ENCODE peak calls at places on chromosomes 12 and 14, in ten cellular contexts. One of them, this sample, is unnamed.

GRCh38 chr12:68800294-68800693 is 7.7 kb upstream of the MDM2 start:
- DNase-seq in GM23248: no peak
- DNase-seq in OCI-LY7: no peak
- DNase-seq in hepatocyte: no peak
- DNase-seq in neuronal stem cell: no peak
- DNase-seq in H9: no peak
- DNase-seq in A549: no peak
- DNase-seq in SK-N-SH: no peak
- DNase-seq in IMR-90: no peak
- DNase-seq in HCT116: no peak
- DNase-seq in this sample: peak; percentile 21

GRCh38 chr12:52708010-52708409 is 4.7 kb upstream of the KRT77 start:
- DNase-seq in GM23248: no peak
- DNase-seq in OCI-LY7: no peak
- DNase-seq in hepatocyte: no peak
- DNase-seq in neuronal stem cell: no peak
- DNase-seq in H9: no peak
- DNase-seq in A549: no peak
- DNase-seq in SK-N-SH: no peak
- DNase-seq in IMR-90: no peak
- DNase-seq in HCT116: no peak
- DNase-seq in this sample: no peak

GRCh38 chr14:34450958-34451357 is 11.1 kb downstream of the SPTSSA start:
- DNase-seq in GM23248: no peak
- DNase-seq in OCI-LY7: no peak
- DNase-seq in hepatocyte: no peak
- DNase-seq in neuronal stem cell: no peak
- DNase-seq in H9: no peak
- DNase-seq in A549: no peak
- DNase-seq in SK-N-SH: no peak
- DNase-seq in IMR-90: no peak
- DNase-seq in HCT116: no peak
- DNase-seq in this sample: no peak

GRCh38 chr12:52956987-52957386 is 8.1 kb downstream of the KRT18 start:
- DNase-seq in GM23248: no peak
- DNase-seq in OCI-LY7: peak; percentile 68
- DNase-seq in hepatocyte: no peak
- DNase-seq in neuronal stem cell: no peak
- DNase-seq in H9: no peak
- DNase-seq in A549: peak; percentile 69
- DNase-seq in SK-N-SH: no peak
- DNase-seq in IMR-90: peak; percentile 70
- DNase-seq in HCT116: no peak
- DNase-seq in this sample: no peak

GRCh38 chr12:69225251-69225910 is 14.0 kb upstream of the CPSF6 start:
- DNase-seq in GM23248: no peak
- DNase-seq in OCI-LY7: no peak
- DNase-seq in hepatocyte: no peak
- DNase-seq in neuronal stem cell: no peak
- DNase-seq in H9: no peak
- DNase-seq in A549: no peak
- DNase-seq in SK-N-SH: no peak
- DNase-seq in IMR-90: no peak
- DNase-seq in HCT116: no peak
- DNase-seq in this sample: no peak

GRCh38 chr14:24196071-24197061 is 1.1 kb upstream of the TM9SF1 start:
- DNase-seq in GM23248: peak; percentile 58
- DNase-seq in OCI-LY7: peak; percentile 71
- DNase-seq in hepatocyte: no peak
- DNase-seq in neuronal stem cell: no peak
- DNase-seq in H9: no peak
- DNase-seq in A549: peak; percentile 27
- DNase-seq in SK-N-SH: no peak
- DNase-seq in IMR-90: peak; percentile 22
- DNase-seq in HCT116: no peak
- DNase-seq in this sample: peak; percentile 81

GRCh38 chr12:51368640-51369517 is 22.3 kb downstream of the GALNT6 start:
- DNase-seq in GM23248: no peak
- DNase-seq in OCI-LY7: peak; percentile 95
- DNase-seq in hepatocyte: no peak
- DNase-seq in neuronal stem cell: no peak
- DNase-seq in H9: peak; percentile 82
- DNase-seq in A549: no peak
- DNase-seq in SK-N-SH: no peak
- DNase-seq in IMR-90: peak; percentile 60
- DNase-seq in HCT116: no peak
- DNase-seq in this sample: peak; percentile 47

GRCh38 chr14:72000907-72001306 is 68.7 kb downstream of the RGS6 start:
- DNase-seq in GM23248: no peak
- DNase-seq in OCI-LY7: no peak
- DNase-seq in hepatocyte: no peak
- DNase-seq in neuronal stem cell: no peak
- DNase-seq in H9: no peak
- DNase-seq in A549: no peak
- DNase-seq in SK-N-SH: no peak
- DNase-seq in IMR-90: no peak
- DNase-seq in HCT116: no peak
- DNase-seq in this sample: no peak

GRCh38 chr14:50801706-50802105 is 29.3 kb downstream of the NIN start:
- DNase-seq in GM23248: peak; percentile 76
- DNase-seq in OCI-LY7: no peak
- DNase-seq in hepatocyte: no peak
- DNase-seq in neuronal stem cell: no peak
- DNase-seq in H9: no peak
- DNase-seq in A549: no peak
- DNase-seq in SK-N-SH: no peak
- DNase-seq in IMR-90: peak; percentile 73
- DNase-seq in HCT116: no peak
- DNase-seq in this sample: no peak

GRCh38 chr14:41899416-41899815 is 292.7 kb downstream of the LRFN5 start:
- DNase-seq in GM23248: peak; percentile 31
- DNase-seq in OCI-LY7: no peak
- DNase-seq in hepatocyte: no peak
- DNase-seq in neuronal stem cell: no peak
- DNase-seq in H9: no peak
- DNase-seq in A549: no peak
- DNase-seq in SK-N-SH: no peak
- DNase-seq in IMR-90: peak; percentile 3
- DNase-seq in HCT116: no peak
- DNase-seq in this sample: no peak

GRCh38 chr12:20624718-20625117 is 70.4 kb upstream of the SLCO1C1 start:
- DNase-seq in GM23248: peak; percentile 37
- DNase-seq in OCI-LY7: no peak
- DNase-seq in hepatocyte: peak; percentile 33
- DNase-seq in neuronal stem cell: peak; percentile 18
- DNase-seq in H9: peak; percentile 67
- DNase-seq in A549: peak; percentile 79
- DNase-seq in SK-N-SH: peak; percentile 19
- DNase-seq in IMR-90: peak; percentile 30
- DNase-seq in HCT116: peak; percentile 40
- DNase-seq in this sample: no peak

GRCh38 chr14:37697489-37698121 is 102.2 kb downstream of the TTC6 start:
- DNase-seq in GM23248: peak; percentile 67
- DNase-seq in OCI-LY7: no peak
- DNase-seq in hepatocyte: peak; percentile 44
- DNase-seq in neuronal stem cell: no peak
- DNase-seq in H9: no peak
- DNase-seq in A549: peak; percentile 45
- DNase-seq in SK-N-SH: no peak
- DNase-seq in IMR-90: peak; percentile 80
- DNase-seq in HCT116: no peak
- DNase-seq in this sample: no peak

GRCh38 chr12:116563262-116563661 is 4.1 kb downstream of the MAP1LC3B2 start:
- DNase-seq in GM23248: no peak
- DNase-seq in OCI-LY7: no peak
- DNase-seq in hepatocyte: no peak
- DNase-seq in neuronal stem cell: no peak
- DNase-seq in H9: no peak
- DNase-seq in A549: no peak
- DNase-seq in SK-N-SH: no peak
- DNase-seq in IMR-90: no peak
- DNase-seq in HCT116: no peak
- DNase-seq in this sample: no peak

GRCh38 chr12:98725481-98726247 is 80.6 kb downstream of the APAF1 start:
- DNase-seq in GM23248: peak; percentile 84
- DNase-seq in OCI-LY7: peak; percentile 56
- DNase-seq in hepatocyte: peak; percentile 73
- DNase-seq in neuronal stem cell: peak; percentile 38
- DNase-seq in H9: peak; percentile 59
- DNase-seq in A549: peak; percentile 19
- DNase-seq in SK-N-SH: peak; percentile 46
- DNase-seq in IMR-90: peak; percentile 80
- DNase-seq in HCT116: peak; percentile 21
- DNase-seq in this sample: peak; percentile 64

DNA sequence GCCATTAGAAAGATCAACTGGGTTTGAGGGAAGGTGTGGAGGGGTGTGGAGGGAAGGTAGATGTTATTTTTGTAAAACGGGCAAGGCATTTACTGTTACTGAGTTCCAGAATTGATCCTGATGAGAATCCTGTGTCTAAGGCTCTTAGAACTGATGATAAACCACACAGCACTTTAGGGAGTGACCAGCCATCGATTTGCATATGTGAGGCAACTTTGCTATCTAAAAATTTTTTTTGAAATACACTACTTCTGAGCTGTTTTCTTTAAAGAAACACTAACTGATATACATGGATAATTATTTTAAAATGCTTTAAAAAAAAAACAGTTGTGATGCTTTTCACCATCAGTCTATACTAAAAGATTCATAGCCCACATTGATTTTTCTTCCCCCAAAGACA is 266.0 kb downstream of the EFCAB11 start:
- DNase-seq in GM23248: no peak
- DNase-seq in OCI-LY7: no peak
- DNase-seq in hepatocyte: no peak
- DNase-seq in neuronal stem cell: no peak
- DNase-seq in H9: no peak
- DNase-seq in A549: no peak
- DNase-seq in SK-N-SH: no peak
- DNase-seq in IMR-90: peak; percentile 22
- DNase-seq in HCT116: no peak
- DNase-seq in this sample: no peak
- H3K4me1 ChIP-seq in GM23248: no peaks in the 10 kb centered on the region
- H3K4me1 ChIP-seq in OCI-LY7: no peaks in the 10 kb centered on the region
- H3K4me1 ChIP-seq in hepatocyte: no peaks in the 10 kb centered on the region
- H3K4me1 ChIP-seq in neuronal stem cell: no peaks in the 10 kb centered on the region
- H3K4me1 ChIP-seq in H9: no peaks in the 10 kb centered on the region
- H3K4me1 ChIP-seq in A549: no peaks in the 10 kb centered on the region
- H3K4me1 ChIP-seq in SK-N-SH: no peaks in the 10 kb centered on the region
- H3K4me1 ChIP-seq in IMR-90: no peaks in the 10 kb centered on the region
- H3K4me1 ChIP-seq in HCT116: no peaks in the 10 kb centered on the region
- H3K4me1 ChIP-seq in this sample: no peaks in the 10 kb centered on the region

GRCh38 chr12:132908145-132909029 is 21.0 kb upstream of the CHFR start:
- DNase-seq in GM23248: peak; percentile 99
- DNase-seq in OCI-LY7: peak; percentile 98
- DNase-seq in hepatocyte: peak; percentile 95
- DNase-seq in neuronal stem cell: peak; percentile 97
- DNase-seq in H9: peak; percentile 100
- DNase-seq in A549: no peak
- DNase-seq in SK-N-SH: peak; percentile 96
- DNase-seq in IMR-90: peak; percentile 94
- DNase-seq in HCT116: no peak
- DNase-seq in this sample: peak; percentile 93

GRCh38 chr12:132904718-132905328 is 17.4 kb upstream of the CHFR start:
- DNase-seq in GM23248: peak; percentile 72
- DNase-seq in OCI-LY7: peak; percentile 91
- DNase-seq in hepatocyte: peak; percentile 48
- DNase-seq in neuronal stem cell: peak; percentile 30
- DNase-seq in H9: peak; percentile 94
- DNase-seq in A549: no peak
- DNase-seq in SK-N-SH: peak; percentile 75
- DNase-seq in IMR-90: no peak
- DNase-seq in HCT116: no peak
- DNase-seq in this sample: no peak

GRCh38 chr12:132909030-132909368 is 21.6 kb upstream of the CHFR start:
- DNase-seq in GM23248: no peak
- DNase-seq in OCI-LY7: no peak
- DNase-seq in hepatocyte: no peak
- DNase-seq in neuronal stem cell: no peak
- DNase-seq in H9: no peak
- DNase-seq in A549: no peak
- DNase-seq in SK-N-SH: no peak
- DNase-seq in IMR-90: no peak
- DNase-seq in HCT116: no peak
- DNase-seq in this sample: no peak

GRCh38 chr12:132907216-132907615 is 19.8 kb upstream of the CHFR start:
- DNase-seq in GM23248: peak; percentile 42
- DNase-seq in OCI-LY7: no peak
- DNase-seq in hepatocyte: no peak
- DNase-seq in neuronal stem cell: no peak
- DNase-seq in H9: no peak
- DNase-seq in A549: no peak
- DNase-seq in SK-N-SH: no peak
- DNase-seq in IMR-90: no peak
- DNase-seq in HCT116: no peak
- DNase-seq in this sample: no peak
- H3K9me3 ChIP-seq in GM23248: no peaks in the 10 kb centered on the region
- H3K9me3 ChIP-seq in OCI-LY7: peaks cover 15% of the 10 kb centered on the region
- H3K9me3 ChIP-seq in hepatocyte: no peaks in the 10 kb centered on the region
- H3K9me3 ChIP-seq in neuronal stem cell: peaks cover 27% of the 10 kb centered on the region
- H3K9me3 ChIP-seq in H9: no peaks in the 10 kb centered on the region
- H3K9me3 ChIP-seq in A549: peaks cover 84% of the 10 kb centered on the region
- H3K9me3 ChIP-seq in SK-N-SH: no peaks in the 10 kb centered on the region
- H3K9me3 ChIP-seq in IMR-90: peaks cover 10% of the 10 kb centered on the region
- H3K9me3 ChIP-seq in HCT116: peaks cover 6% of the 10 kb centered on the region
- H3K9me3 ChIP-seq in this sample: peaks cover 9% of the 10 kb centered on the region

DNA sequence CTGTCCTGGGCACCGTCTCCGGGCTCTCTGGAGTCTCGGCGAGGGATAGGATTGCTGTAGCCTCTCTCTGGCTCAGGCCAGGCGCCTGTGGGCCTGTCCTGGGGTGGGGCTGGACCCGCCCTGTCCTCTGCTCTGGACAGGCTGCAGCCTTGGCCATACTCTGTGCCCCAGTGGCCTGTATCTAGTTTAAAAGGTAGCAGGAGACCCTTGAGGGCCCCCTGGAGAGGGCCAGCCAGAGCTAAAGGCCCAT is 1.8 kb downstream of the KIF26A start:
- DNase-seq in GM23248: no peak
- DNase-seq in OCI-LY7: no peak
- DNase-seq in hepatocyte: no peak
- DNase-seq in neuronal stem cell: no peak
- DNase-seq in H9: no peak
- DNase-seq in A549: no peak
- DNase-seq in SK-N-SH: peak; percentile 39
- DNase-seq in IMR-90: no peak
- DNase-seq in HCT116: no peak
- DNase-seq in this sample: no peak
- H3K4me2 ChIP-seq in GM23248: no peak overlapping the region
- H3K4me2 ChIP-seq in OCI-LY7: no peak overlapping the region
- H3K4me2 ChIP-seq in hepatocyte: peak overlapping the region; percentile 99
- H3K4me2 ChIP-seq in neuronal stem cell: peak overlapping the region; percentile 94
- H3K4me2 ChIP-seq in H9: peak overlapping the region; percentile 45
- H3K4me2 ChIP-seq in A549: no peak overlapping the region
- H3K4me2 ChIP-seq in SK-N-SH: peak overlapping the region; percentile 15
- H3K4me2 ChIP-seq in IMR-90: no peak overlapping the region
- H3K4me2 ChIP-seq in HCT116: peak overlapping the region; percentile 99
- H3K4me2 ChIP-seq in this sample: no peak overlapping the region

DNA sequence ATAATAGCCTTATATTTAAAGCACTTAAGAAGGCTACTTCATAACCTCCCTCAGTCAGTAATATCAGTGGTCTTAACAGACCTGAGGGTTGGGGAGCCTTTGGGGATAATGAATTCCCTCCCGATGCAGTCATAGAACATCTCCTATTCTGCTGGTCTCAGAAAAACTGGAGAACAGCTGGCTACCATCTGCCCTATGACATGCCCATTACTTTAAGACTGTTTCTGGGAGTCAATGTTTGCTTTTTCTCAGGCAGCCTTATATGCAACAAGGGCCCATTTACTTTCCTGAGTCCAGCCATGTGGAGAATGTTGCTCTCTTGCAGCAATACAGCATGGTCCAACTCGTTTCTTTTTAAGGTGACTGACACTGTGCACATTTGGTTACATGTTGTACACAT is 161.7 kb upstream of the PARP11 start:
- DNase-seq in GM23248: no peak
- DNase-seq in OCI-LY7: no peak
- DNase-seq in hepatocyte: no peak
- DNase-seq in neuronal stem cell: no peak
- DNase-seq in H9: no peak
- DNase-seq in A549: no peak
- DNase-seq in SK-N-SH: no peak
- DNase-seq in IMR-90: peak; percentile 59
- DNase-seq in HCT116: no peak
- DNase-seq in this sample: no peak
- H3K4me1 ChIP-seq in GM23248: peaks cover 9% of the 10 kb centered on the region
- H3K4me1 ChIP-seq in OCI-LY7: no peaks in the 10 kb centered on the region
- H3K4me1 ChIP-seq in hepatocyte: peaks cover 25% of the 10 kb centered on the region
- H3K4me1 ChIP-seq in neuronal stem cell: peaks cover 14% of the 10 kb centered on the region
- H3K4me1 ChIP-seq in H9: no peaks in the 10 kb centered on the region
- H3K4me1 ChIP-seq in A549: peaks cover 26% of the 10 kb centered on the region
- H3K4me1 ChIP-seq in SK-N-SH: no peaks in the 10 kb centered on the region
- H3K4me1 ChIP-seq in IMR-90: peaks cover 15% of the 10 kb centered on the region
- H3K4me1 ChIP-seq in HCT116: peaks cover 6% of the 10 kb centered on the region
- H3K4me1 ChIP-seq in this sample: no peaks in the 10 kb centered on the region